ENCODE peak calls at places on chromosomes 6 and 20, in seven cellular contexts. One of them, this sample, is unnamed.

GRCh38 chr20:34216382-34216742 is 24.9 kb upstream of the ASIP start:
- DNase-seq in effector CD4-positive, alpha-beta T cell: no peak
- DNase-seq in KG1: no peak
- DNase-seq in ovary: no peak
- DNase-seq in activated T-cell treated with anti-CD3 and anti-CD28 coated beads for 1 hour: no peak
- DNase-seq in AG08396: no peak
- DNase-seq in COR-L47: no peak
- DNase-seq in this sample: peak

GRCh38 chr20:652611-653109 is 340 bp downstream of the SRXN1 start:
- DNase-seq in AG08396: peak
- DNase-seq in effector CD4-positive, alpha-beta T cell: no peak
- DNase-seq in ovary: no peak
- DNase-seq in KG1: peak
- DNase-seq in activated T-cell treated with anti-CD3 and anti-CD28 coated beads for 1 hour: no peak
- DNase-seq in COR-L47: no peak
- DNase-seq in this sample: peak

GRCh38 chr6:37794825-37795224 is 24.7 kb upstream of the ZFAND3 start:
- DNase-seq in AG08396: no peak
- DNase-seq in effector CD4-positive, alpha-beta T cell: no peak
- DNase-seq in COR-L47: no peak
- DNase-seq in activated T-cell treated with anti-CD3 and anti-CD28 coated beads for 1 hour: no peak
- DNase-seq in KG1: no peak
- DNase-seq in ovary: no peak
- DNase-seq in this sample: no peak

GRCh38 chr6:154792761-154793160 is 59.5 kb downstream of the SCAF8 start:
- DNase-seq in activated T-cell treated with anti-CD3 and anti-CD28 coated beads for 1 hour: no peak
- DNase-seq in COR-L47: no peak
- DNase-seq in effector CD4-positive, alpha-beta T cell: no peak
- DNase-seq in KG1: no peak
- DNase-seq in ovary: no peak
- DNase-seq in AG08396: no peak
- DNase-seq in this sample: no peak

GRCh38 chr20:40691566-40692239 is 2.7 kb upstream of the MAFB start:
- DNase-seq in ovary: no peak
- DNase-seq in activated T-cell treated with anti-CD3 and anti-CD28 coated beads for 1 hour: no peak
- DNase-seq in KG1: no peak
- DNase-seq in COR-L47: no peak
- DNase-seq in effector CD4-positive, alpha-beta T cell: no peak
- DNase-seq in AG08396: no peak
- DNase-seq in this sample: no peak

GRCh38 chr6:32700391-32701040 is 34.1 kb upstream of the HLA-DQB1 start:
- DNase-seq in effector CD4-positive, alpha-beta T cell: peak
- DNase-seq in ovary: peak
- DNase-seq in activated T-cell treated with anti-CD3 and anti-CD28 coated beads for 1 hour: no peak
- DNase-seq in COR-L47: peak
- DNase-seq in AG08396: peak
- DNase-seq in KG1: no peak
- DNase-seq in this sample: peak

GRCh38 chr6:83590413-83590812 is 78.1 kb downstream of the PRSS35 start:
- DNase-seq in ovary: no peak
- DNase-seq in COR-L47: no peak
- DNase-seq in KG1: no peak
- DNase-seq in AG08396: no peak
- DNase-seq in activated T-cell treated with anti-CD3 and anti-CD28 coated beads for 1 hour: no peak
- DNase-seq in effector CD4-positive, alpha-beta T cell: no peak
- DNase-seq in this sample: no peak

GRCh38 chr6:28648878-28649375 is 123.2 kb downstream of the GPX5 start:
- DNase-seq in activated T-cell treated with anti-CD3 and anti-CD28 coated beads for 1 hour: no peak
- DNase-seq in ovary: no peak
- DNase-seq in AG08396: no peak
- DNase-seq in KG1: no peak
- DNase-seq in COR-L47: no peak
- DNase-seq in effector CD4-positive, alpha-beta T cell: no peak
- DNase-seq in this sample: no peak

GRCh38 chr6:13760948-13761347 is 49.3 kb upstream of the RANBP9 start:
- DNase-seq in AG08396: peak
- DNase-seq in activated T-cell treated with anti-CD3 and anti-CD28 coated beads for 1 hour: no peak
- DNase-seq in effector CD4-positive, alpha-beta T cell: no peak
- DNase-seq in COR-L47: no peak
- DNase-seq in ovary: no peak
- DNase-seq in KG1: no peak
- DNase-seq in this sample: no peak

GRCh38 chr6:137217801-137218472 is 1.2 kb downstream of the IFNGR1 start:
- DNase-seq in COR-L47: no peak
- DNase-seq in activated T-cell treated with anti-CD3 and anti-CD28 coated beads for 1 hour: no peak
- DNase-seq in KG1: peak
- DNase-seq in AG08396: no peak
- DNase-seq in ovary: no peak
- DNase-seq in effector CD4-positive, alpha-beta T cell: no peak
- DNase-seq in this sample: no peak

GRCh38 chr20:47929368-47930115 is 144.3 kb upstream of the SULF2 start:
- DNase-seq in COR-L47: no peak
- DNase-seq in activated T-cell treated with anti-CD3 and anti-CD28 coated beads for 1 hour: no peak
- DNase-seq in ovary: no peak
- DNase-seq in effector CD4-positive, alpha-beta T cell: no peak
- DNase-seq in AG08396: no peak
- DNase-seq in KG1: no peak
- DNase-seq in this sample: no peak

GRCh38 chr6:54135665-54136370 is 24.6 kb downstream of the MLIP start:
- DNase-seq in AG08396: no peak
- DNase-seq in COR-L47: peak
- DNase-seq in effector CD4-positive, alpha-beta T cell: no peak
- DNase-seq in activated T-cell treated with anti-CD3 and anti-CD28 coated beads for 1 hour: no peak
- DNase-seq in ovary: no peak
- DNase-seq in KG1: no peak
- DNase-seq in this sample: peak

GRCh38 chr20:43539975-43540672 is 18.7 kb upstream of the SGK2 start:
- DNase-seq in effector CD4-positive, alpha-beta T cell: no peak
- DNase-seq in KG1: no peak
- DNase-seq in AG08396: no peak
- DNase-seq in COR-L47: no peak
- DNase-seq in ovary: no peak
- DNase-seq in activated T-cell treated with anti-CD3 and anti-CD28 coated beads for 1 hour: no peak
- DNase-seq in this sample: no peak

GRCh38 chr6:31898200-31899011 is 908 bp upstream of the EHMT2 start:
- DNase-seq in AG08396: no peak
- DNase-seq in KG1: peak
- DNase-seq in COR-L47: peak
- DNase-seq in activated T-cell treated with anti-CD3 and anti-CD28 coated beads for 1 hour: no peak
- DNase-seq in effector CD4-positive, alpha-beta T cell: peak
- DNase-seq in ovary: peak
- DNase-seq in this sample: peak

GRCh38 chr20:60050193-60050960 is 92.2 kb downstream of the CDH26 start:
- DNase-seq in ovary: no peak
- DNase-seq in COR-L47: peak
- DNase-seq in AG08396: no peak
- DNase-seq in activated T-cell treated with anti-CD3 and anti-CD28 coated beads for 1 hour: no peak
- DNase-seq in KG1: no peak
- DNase-seq in effector CD4-positive, alpha-beta T cell: no peak
- DNase-seq in this sample: peak

GRCh38 chr6:54262956-54263355 is 45.3 kb upstream of the TINAG start:
- DNase-seq in ovary: no peak
- DNase-seq in effector CD4-positive, alpha-beta T cell: no peak
- DNase-seq in activated T-cell treated with anti-CD3 and anti-CD28 coated beads for 1 hour: no peak
- DNase-seq in KG1: no peak
- DNase-seq in AG08396: no peak
- DNase-seq in COR-L47: no peak
- DNase-seq in this sample: no peak